ENCODE peak calls at places on chromosomes 16 and 17, in five cellular contexts. G is GM12878, P is H1, D is K562, E is HepG2. V is an unnamed sample.

GRCh38 chr17:44088254-44088653 is 17.7 kb downstream of the G6PC3 start:
- DNase-seq in G (no peak), P (no peak), D (no peak), E (no peak), V (no peak)

GRCh38 chr17:55161935-55162555 is 102.7 kb upstream of the HLF start:
- DNase-seq in G (no peak), P (no peak), D (no peak), E (peak), V (peak)

GRCh38 chr16:1197237-1197866 is 27.7 kb downstream of the TPSG1 start:
- DNase-seq in G (no peak), P (no peak), D (no peak), E (peak), V (no peak)

GRCh38 chr17:9239821-9240658 is 218.7 kb downstream of the NTN1 start:
- DNase-seq in G (no peak), P (peak), D (peak), E (no peak), V (peak)

GRCh38 chr16:63613701-63614100 is 1508.2 kb downstream of the CDH11 start:
- DNase-seq in G (no peak), P (no peak), D (no peak), E (peak), V (no peak)

GRCh38 chr17:45073414-45074070 is 12.4 kb downstream of the NMT1 start:
- DNase-seq in G (no peak), P (no peak), D (no peak), E (no peak), V (no peak)

GRCh38 chr16:68287276-68288251 is 23.2 kb downstream of the SLC7A6OS start:
- DNase-seq in G (no peak), P (no peak), D (no peak), E (no peak), V (no peak)

GRCh38 chr17:78342438-78343098 is 17.3 kb downstream of the SOCS3 start:
- DNase-seq in G (no peak), P (no peak), D (no peak), E (no peak), V (peak)

GRCh38 chr17:66491213-66491612 is 188.8 kb downstream of the PRKCA start:
- DNase-seq in G (no peak), P (no peak), D (no peak), E (no peak), V (no peak)

GRCh38 chr17:68328676-68329075 is 37.4 kb downstream of the ARSG start:
- DNase-seq in G (no peak), P (no peak), D (no peak), E (no peak), V (no peak)

GRCh38 chr17:68325961-68326360 is 34.7 kb downstream of the ARSG start:
- DNase-seq in G (no peak), P (no peak), D (no peak), E (no peak), V (no peak)

GRCh38 chr17:68327823-68328557 is 36.7 kb downstream of the ARSG start:
- DNase-seq in G (no peak), P (no peak), D (no peak), E (no peak), V (no peak)

GRCh38 chr17:68326681-68327080 is 35.4 kb downstream of the ARSG start:
- DNase-seq in G (no peak), P (no peak), D (no peak), E (no peak), V (no peak)

DNA sequence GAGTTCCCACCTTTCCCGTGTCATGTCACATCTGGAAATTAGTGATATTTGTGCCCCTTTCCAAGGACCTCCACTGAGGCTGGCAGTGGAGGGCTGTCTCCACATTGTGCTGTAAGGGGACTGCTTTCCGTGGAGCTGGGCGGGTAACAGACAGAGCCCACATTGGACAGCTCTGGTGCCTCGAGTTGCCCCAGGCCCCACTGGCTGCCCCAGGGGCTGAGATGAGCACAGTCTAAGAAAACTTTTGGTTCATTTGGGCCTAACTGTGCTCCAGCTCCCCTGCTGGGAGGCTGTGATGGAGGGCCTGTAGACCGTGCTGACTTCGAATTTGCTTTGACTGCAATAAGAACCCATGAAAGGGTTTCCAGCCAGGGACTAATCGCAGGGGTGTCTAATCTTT is 38.0 kb downstream of the ARSG start:
- DNase-seq in G (no peak), P (no peak), D (no peak), E (no peak), V (no peak)
- TF ChIP-seq POLR2A in G (no peak), P (no peak), D (no peak), E (no peak), V (no peak)

GRCh38 chr16:79892278-79892677 is 291.7 kb upstream of the MAF start:
- DNase-seq in G (no peak), P (no peak), D (no peak), E (no peak), V (no peak)

GRCh38 chr16:79895053-79895916 is 294.7 kb upstream of the MAF start:
- DNase-seq in G (no peak), P (no peak), D (no peak), E (no peak), V (no peak)

GRCh38 chr16:79893445-79893844 is 292.9 kb upstream of the MAF start:
- DNase-seq in G (no peak), P (no peak), D (no peak), E (no peak), V (no peak)

GRCh38 chr16:79887541-79888540 is 287.3 kb upstream of the MAF start:
- DNase-seq in G (no peak), P (no peak), D (no peak), E (no peak), V (no peak)

GRCh38 chr16:79891458-79891857 is 290.9 kb upstream of the MAF start:
- DNase-seq in G (no peak), P (no peak), D (no peak), E (no peak), V (no peak)
- TF ChIP-seq ZNF274 in G (no peak), P (no peak), D (no peak), E (no peak), V (no peak)

GRCh38 chr16:11409398-11409797 is 64.1 kb downstream of the RMI2 start:
- DNase-seq in G (no peak), P (no peak), D (no peak), E (no peak), V (no peak)
- H3K9ac ChIP-seq in G (no peak), P (no peak), D (no peak), E (no peak), V (no peak)

GRCh38 chr16:21566891-21567414 is 32.4 kb upstream of the METTL9 start:
- DNase-seq in G (no peak), P (no peak), D (no peak), E (no peak), V (no peak)
- TF ChIP-seq POLR2A in G (no peak), P (no peak), D (no peak), E (no peak), V (no peak)

GRCh38 chr17:15289285-15290185 is 24.4 kb upstream of the PMP22 start:
- DNase-seq in G (no peak), P (no peak), D (no peak), E (peak), V (no peak)
- TF ChIP-seq ZNF274 in G (no peak), P (no peak), D (no peak), E (no peak), V (no peak)

GRCh38 chr17:72900542-72900941 is 191.9 kb downstream of the SLC39A11 start:
- DNase-seq in G (no peak), P (no peak), D (no peak), E (no peak), V (no peak)
- H3K9ac ChIP-seq in G (no peak), P (no peak), D (no peak), E (no peak), V (no peak)

GRCh38 chr17:1644493-1645206 is 882 bp downstream of the SCARF1 start:
- DNase-seq in G (peak), P (no peak), D (no peak), E (no peak), V (no peak)

GRCh38 chr17:1643293-1643998 is 2.1 kb downstream of the SCARF1 start:
- DNase-seq in G (no peak), P (peak), D (no peak), E (no peak), V (peak)

GRCh38 chr17:1643999-1644492 is 1.5 kb downstream of the SCARF1 start:
- DNase-seq in G (no peak), P (no peak), D (no peak), E (no peak), V (no peak)

GRCh38 chr17:1646199-1646875 is 805 bp upstream of the SCARF1 start:
- DNase-seq in G (no peak), P (no peak), D (no peak), E (no peak), V (no peak)

GRCh38 chr17:1645207-1646171 is at the start of gene SCARF1:
- DNase-seq in G (no peak), P (no peak), D (no peak), E (no peak), V (no peak)
- TF ChIP-seq POLR2A in G (no peak), P (no peak), D (no peak), E (no peak), V (no peak)

DNA sequence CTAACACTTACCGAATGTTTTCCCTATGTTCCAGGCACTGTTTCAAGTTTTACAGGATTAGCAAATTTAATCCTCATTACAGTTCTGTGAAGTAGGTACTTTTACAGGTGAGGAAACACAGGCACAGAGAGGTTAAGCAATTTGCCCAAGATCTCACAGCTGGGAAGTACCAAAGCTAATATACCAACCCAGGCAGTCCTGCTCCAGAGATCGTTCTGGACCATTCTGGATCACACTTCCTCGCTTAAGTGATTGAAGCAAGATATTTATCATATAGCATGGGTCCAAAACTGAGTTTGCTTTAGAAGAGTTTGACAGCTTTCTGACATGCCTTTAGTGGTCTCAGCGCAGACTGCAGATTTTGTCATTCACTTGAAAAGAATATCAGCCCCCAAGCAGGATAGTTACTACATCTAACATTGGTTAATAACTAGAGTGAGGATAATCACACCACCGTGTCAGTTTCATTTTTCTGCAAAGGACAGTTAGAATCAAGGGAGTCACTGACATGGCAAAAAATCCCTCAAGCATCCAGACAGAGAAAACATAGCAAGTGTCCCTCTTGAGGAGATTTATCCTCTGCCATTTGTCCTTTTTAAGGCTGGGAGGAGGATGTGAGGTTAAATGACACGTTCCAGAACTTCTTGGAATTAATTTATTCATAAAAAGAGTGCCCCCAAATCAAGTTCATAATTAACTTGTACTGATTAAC is 5.1 kb downstream of the HS3ST3B1 start:
- DNase-seq in G (no peak), P (no peak), D (no peak), E (no peak), V (no peak)
- TF ChIP-seq ZNF274 in G (no peak), P (no peak), D (no peak), E (no peak), V (no peak)

GRCh38 chr16:66357523-66357928 is 9.0 kb upstream of the CDH5 start:
- DNase-seq in G (no peak), P (no peak), D (peak), E (peak), V (peak)
- H3K9ac ChIP-seq in G (no peak), P (no peak), D (no peak), E (no peak), V (no peak)

GRCh38 chr17:81868674-81869220 is 2.4 kb downstream of the ARHGDIA start:
- DNase-seq in G (no peak), P (no peak), D (peak), E (peak), V (peak)

GRCh38 chr17:81867952-81868673 is 3.0 kb downstream of the ARHGDIA start:
- DNase-seq in G (no peak), P (no peak), D (peak), E (no peak), V (peak)

GRCh38 chr17:81870155-81870977 is 771 bp downstream of the ARHGDIA start:
- DNase-seq in G (no peak), P (peak), D (peak), E (no peak), V (no peak)

GRCh38 chr17:81870978-81871386 is at the start of gene ARHGDIA:
- DNase-seq in G (no peak), P (no peak), D (no peak), E (no peak), V (no peak)

DNA sequence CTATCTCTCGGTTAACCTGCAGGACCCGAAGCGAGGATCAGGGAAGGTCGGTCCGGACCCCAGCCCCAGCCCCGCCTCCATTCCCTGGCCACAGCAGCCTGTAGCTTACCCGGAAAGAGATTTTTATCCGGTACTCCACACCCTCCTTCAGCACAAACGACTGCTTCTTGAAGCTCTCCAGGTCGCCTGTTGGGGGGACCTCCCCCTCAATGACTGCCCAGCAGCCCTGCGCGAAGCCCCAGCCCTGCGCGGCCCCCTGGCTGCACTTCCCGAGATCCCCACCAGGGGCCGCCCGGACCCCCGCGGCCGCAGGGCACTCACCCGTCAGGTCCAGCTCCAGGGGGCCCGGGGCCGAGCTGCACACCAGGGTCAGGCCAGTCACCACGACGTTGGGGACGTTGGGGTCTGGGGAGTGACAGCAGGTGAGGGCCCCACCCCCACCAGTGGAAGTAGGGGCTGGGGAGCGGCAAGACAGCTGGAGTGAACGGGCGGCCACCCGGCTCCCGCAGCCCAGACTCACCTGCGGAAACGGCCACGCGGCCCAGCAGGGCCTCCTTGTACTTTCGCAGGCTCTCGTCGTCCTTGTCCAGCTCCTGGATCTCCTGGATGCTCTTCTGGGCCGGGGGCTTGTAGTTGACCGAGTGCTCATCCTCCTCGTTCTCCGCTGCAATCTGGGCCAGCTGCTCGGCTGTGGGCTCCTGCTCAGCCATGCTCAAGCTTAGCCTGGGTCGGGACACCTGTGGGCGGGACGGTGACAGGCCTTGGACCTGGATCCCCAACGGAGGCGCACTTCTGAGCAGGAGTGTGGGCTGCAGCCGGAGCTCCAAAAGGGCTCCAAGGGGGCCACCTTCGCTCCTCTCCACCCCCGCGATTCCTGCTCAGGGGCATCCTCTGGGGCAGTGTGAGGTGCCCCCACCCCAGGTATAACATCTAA is 1.6 kb downstream of the ARHGDIA start:
- DNase-seq in G (no peak), P (peak), D (peak), E (no peak), V (no peak)
- TF ChIP-seq POLR2A in G (peak), P (no peak), D (no peak), E (no peak), V (no peak)

V was measured in HCT116.